ENCODE peak calls at places on chromosomes 13 and 19, in seven cellular contexts. O is caudate nucleus, X is heart right ventricle, I is right lobe of liver, B is endodermal cell, N is RWPE1, Y is thoracic aorta. C is an unnamed sample.

GRCh38 chr19:27793128-27793643 is 1419.8 kb downstream of the UQCRFS1 start:
- DNase-seq in B (peak; percentile 94), O (peak; percentile 62), N (peak; percentile 89), Y (peak; percentile 39), X (peak; percentile 55), I (peak; percentile 71), C (peak; percentile 63)

GRCh38 chr19:10116085-10116865 is 3.4 kb downstream of the EIF3G start:
- DNase-seq in O (no peak), N (no peak), I (peak; percentile 47), Y (no peak), X (no peak), B (no peak), C (no peak)

GRCh38 chr19:56321981-56322558 is 7.4 kb upstream of the ZSCAN5A start:
- DNase-seq in N (no peak), Y (no peak), O (no peak), X (no peak), I (no peak), B (no peak), C (no peak)

GRCh38 chr13:30932481-30933333 is at the start of gene TEX26:
- DNase-seq in N (no peak), B (peak; percentile 92), Y (no peak), O (no peak), I (no peak), X (peak; percentile 29), C (no peak)

GRCh38 chr19:39858541-39858940 is 12.4 kb upstream of the FBL start:
- DNase-seq in X (no peak), I (no peak), N (no peak), B (peak; percentile 82), O (no peak), Y (no peak), C (no peak)

GRCh38 chr13:96450635-96451034 is 360.7 kb downstream of the HS6ST3 start:
- DNase-seq in I (no peak), X (no peak), O (no peak), N (no peak), Y (no peak), B (no peak), C (no peak)

GRCh38 chr19:19460761-19461265 is 54.5 kb downstream of the TSSK6 start:
- DNase-seq in X (peak; percentile 64), Y (no peak), I (no peak), N (no peak), B (peak; percentile 71), O (no peak), C (peak; percentile 25)

GRCh38 chr19:49929121-49929610 is at the start of the genes ATF5 and NUP62:
- DNase-seq in O (peak; percentile 81), B (peak; percentile 92), N (peak; percentile 99), Y (peak; percentile 60), I (peak; percentile 91), X (peak; percentile 93), C (peak; percentile 89)

GRCh38 chr19:38686530-38686888 is 39.1 kb downstream of the ACTN4 start:
- DNase-seq in O (no peak), N (no peak), B (no peak), X (no peak), Y (no peak), I (no peak), C (no peak)

GRCh38 chr19:48881741-48882657 is 9.8 kb downstream of the PPP1R15A start:
- DNase-seq in O (no peak), Y (no peak), B (peak; percentile 83), X (no peak), N (no peak), I (no peak), C (no peak)

GRCh38 chr19:13055213-13056051 is 47.2 kb downstream of the LYL1 start:
- DNase-seq in N (peak; percentile 69), X (peak; percentile 80), B (peak; percentile 80), Y (peak; percentile 55), I (no peak), O (no peak), C (peak; percentile 45)

GRCh38 chr13:113670541-113670940 is 3.5 kb downstream of the GRK1 start:
- DNase-seq in I (peak; percentile 27), B (peak; percentile 32), N (no peak), O (no peak), Y (no peak), X (no peak), C (no peak)

GRCh38 chr13:110338441-110339101 is 31.5 kb downstream of the COL4A2 start:
- DNase-seq in N (no peak), Y (no peak), O (no peak), B (no peak), X (peak; percentile 59), I (no peak), C (no peak)

GRCh38 chr19:58477130-58477529 is 978 bp downstream of the ZNF446 start:
- DNase-seq in I (no peak), Y (no peak), O (no peak), N (no peak), X (no peak), B (no peak), C (no peak)

DNA sequence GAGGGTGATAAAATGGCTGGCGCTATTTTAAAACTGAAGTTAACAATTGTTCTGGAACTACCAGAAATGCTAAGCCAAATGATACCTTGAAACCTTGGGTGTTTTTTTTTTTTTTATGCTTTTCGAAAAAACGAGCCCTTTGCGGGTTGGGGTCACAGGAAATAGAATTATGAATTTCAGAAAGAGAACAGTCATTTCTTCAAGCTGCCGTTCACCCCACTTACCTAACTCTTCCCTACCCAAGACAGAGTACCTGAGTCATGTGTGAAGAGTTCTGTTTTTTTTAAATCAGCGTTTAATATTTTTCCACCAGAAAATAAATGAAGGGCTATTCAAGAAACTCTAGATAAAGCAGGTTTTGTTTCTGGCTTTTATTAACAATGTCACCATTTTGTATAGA is 35.3 kb downstream of the KLF2 start:
- DNase-seq in I (no peak), B (no peak), X (no peak), O (no peak), Y (no peak), N (no peak), C (no peak)
- H3K27ac ChIP-seq in I (no peak overlapping the region), B (no peak overlapping the region), X (no peak overlapping the region), O (no peak overlapping the region), Y (no peak overlapping the region), N (no peak overlapping the region), C (no peak overlapping the region)

GRCh38 chr19:1232652-1233360 is 5.0 kb downstream of the CBARP start:
- DNase-seq in O (no peak), X (no peak), N (peak; percentile 39), I (no peak), Y (no peak), B (no peak), C (no peak)

GRCh38 chr19:1230585-1231489 is 7.0 kb downstream of the CBARP start:
- DNase-seq in X (no peak), I (no peak), Y (no peak), N (no peak), B (peak; percentile 81), O (no peak), C (no peak)

GRCh38 chr19:1231729-1232128 is 6.1 kb downstream of the CBARP start:
- DNase-seq in I (no peak), O (no peak), N (no peak), X (no peak), Y (no peak), B (no peak), C (no peak)

GRCh38 chr19:1233361-1233667 is 4.5 kb downstream of the CBARP start:
- DNase-seq in Y (no peak), O (no peak), B (no peak), N (no peak), X (no peak), I (no peak), C (no peak)

GRCh38 chr19:1232231-1232637 is 5.6 kb downstream of the CBARP start:
- DNase-seq in O (no peak), B (no peak), I (no peak), Y (no peak), N (no peak), X (no peak), C (no peak)
- H3K27ac ChIP-seq in O (no peak overlapping the region), B (peak overlapping the region; percentile 44), I (no peak overlapping the region), Y (no peak overlapping the region), N (peak overlapping the region; percentile 77), X (no peak overlapping the region), C (no peak overlapping the region)

DNA sequence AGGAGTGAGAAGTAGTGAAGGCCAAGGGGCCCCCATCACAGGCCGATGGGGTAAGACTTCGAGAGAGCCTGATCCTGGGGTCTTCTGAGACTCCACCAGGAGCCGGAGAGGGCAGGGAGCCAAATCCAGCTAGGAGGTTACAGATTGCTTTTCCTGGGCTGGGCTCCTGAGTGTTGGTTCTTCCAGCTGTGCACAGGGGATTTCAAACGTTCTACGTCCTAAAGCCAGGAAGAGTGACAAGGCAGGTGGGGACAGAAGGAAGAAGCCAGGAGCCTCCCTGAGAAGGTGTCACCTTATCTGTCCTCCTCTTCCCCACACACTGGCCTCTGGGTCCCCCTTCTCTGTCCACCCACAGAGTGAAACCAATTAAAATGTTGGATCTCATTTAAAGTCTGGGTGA is 16.1 kb upstream of the TPRX2 start:
- DNase-seq in B (no peak), N (no peak), O (no peak), I (no peak), Y (no peak), X (no peak), C (no peak)
- H3K27ac ChIP-seq in B (no peak overlapping the region), N (no peak overlapping the region), O (no peak overlapping the region), I (no peak overlapping the region), Y (no peak overlapping the region), X (no peak overlapping the region), C (no peak overlapping the region)

DNA sequence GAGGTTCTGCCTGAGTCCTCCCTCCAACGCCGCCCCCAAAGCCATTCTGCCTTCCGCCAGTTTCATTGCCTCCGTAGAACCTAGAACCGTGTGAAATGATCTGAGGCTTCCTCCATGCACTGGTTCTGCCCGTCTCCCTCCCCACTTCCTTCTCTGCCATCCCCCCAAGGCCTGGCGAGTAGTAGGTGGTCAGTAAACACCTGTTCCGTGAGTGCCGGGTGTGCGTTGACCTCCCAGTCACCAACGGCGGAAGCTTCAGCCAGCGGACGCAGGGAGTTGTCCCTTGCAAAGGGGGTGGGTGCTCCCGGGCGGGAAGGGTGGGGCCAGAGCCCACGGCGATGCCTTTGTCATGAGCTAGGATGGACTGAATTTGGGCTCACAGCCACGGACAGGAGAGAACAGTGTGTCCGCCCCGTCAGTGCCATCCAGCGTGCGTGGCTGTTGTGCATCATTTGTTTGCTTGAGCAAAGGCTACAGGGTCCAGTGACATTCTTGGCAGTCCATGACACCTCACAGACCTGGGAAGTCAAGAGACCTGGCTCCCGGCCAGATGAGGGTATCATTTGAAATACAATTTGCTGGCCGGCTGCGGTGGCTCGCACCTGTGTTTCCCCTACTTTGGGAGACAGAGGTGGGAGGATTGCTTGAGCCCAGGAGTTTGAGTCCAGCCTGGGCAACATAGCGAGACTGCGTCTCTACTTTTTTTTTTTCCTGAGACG is 43.1 kb downstream of the NFIC start:
- DNase-seq in B (no peak), X (peak; percentile 76), N (no peak), O (no peak), I (peak; percentile 98), Y (no peak), C (no peak)
- H3K27ac ChIP-seq in B (no peak overlapping the region), X (peak overlapping the region; percentile 95), N (peak overlapping the region; percentile 87), O (no peak overlapping the region), I (peak overlapping the region; percentile 100), Y (peak overlapping the region; percentile 76), C (peak overlapping the region; percentile 56)